ENCODE peak calls at places on chromosomes 16 and 17, in four cellular contexts. J, X, U and D are unnamed samples.

GRCh38 chr17:79483842-79484241 is 127.0 kb downstream of the RBFOX3 start:
- DNase-seq in J (no peak), X (no peak), U (no peak), D (no peak)

GRCh38 chr17:37512442-37513070 is 22.9 kb downstream of the DUSP14 start:
- DNase-seq in J (no peak), X (no peak), U (no peak), D (no peak)

GRCh38 chr17:81131486-81132196 is 33.7 kb upstream of the PVALEF start:
- DNase-seq in J (no peak), X (no peak), U (no peak), D (no peak)

GRCh38 chr17:11279776-11280344 is 38.8 kb downstream of the SHISA6 start:
- DNase-seq in J (no peak), X (no peak), U (no peak), D (no peak)

GRCh38 chr16:22027633-22028032 is 19.7 kb downstream of the MOSMO start:
- DNase-seq in J (no peak), X (no peak), U (no peak), D (no peak)

GRCh38 chr16:50528820-50529219 is 19.4 kb upstream of the NKD1 start:
- DNase-seq in J (no peak), X (no peak), U (no peak), D (no peak)

GRCh38 chr17:40224707-40225092 is 5.6 kb downstream of the WIPF2 start:
- DNase-seq in J (no peak), X (peak; percentile 28), U (peak; percentile 9), D (peak; percentile 83)

GRCh38 chr16:26749072-26749471 is 317.7 kb upstream of the C16orf82 start:
- DNase-seq in J (no peak), X (no peak), U (no peak), D (no peak)

GRCh38 chr16:1985466-1986150 is 1.6 kb downstream of the GFER start:
- DNase-seq in J (no peak), X (no peak), U (no peak), D (no peak)

GRCh38 chr16:67277294-67277998 is 1.9 kb upstream of the PLEKHG4 start:
- DNase-seq in J (peak; percentile 95), X (no peak), U (peak; percentile 63), D (peak; percentile 85)

GRCh38 chr16:11557811-11558210 is 28.9 kb downstream of the LITAF start:
- DNase-seq in J (no peak), X (peak; percentile 32), U (no peak), D (no peak)